ENCODE peak calls at places on chromosomes 7 and 10, in nine cellular contexts. One of them, this sample, is unnamed.

GRCh38 chr7:101589052-101589451 is 40.0 kb downstream of the MYL10 start:
- DNase-seq in mucosa of descending colon: no peak
- DNase-seq in Right ventricle myocardium superior: no peak
- DNase-seq in KBM-7: no peak
- DNase-seq in stimulated activated CD8-positive, alpha-beta memory T cell treated with anti-CD3 and anti-CD28 coated beads, Interleukin-2, amount 100 ng/mL, for 1 hour: no peak
- DNase-seq in Peyer's patch: no peak
- DNase-seq in mammary epithelial cell: no peak
- DNase-seq in PC-9: no peak
- DNase-seq in ELR: no peak
- DNase-seq in this sample: no peak

GRCh38 chr7:96277921-96278320 is 44.0 kb downstream of the SLC25A13 start:
- DNase-seq in mucosa of descending colon: no peak
- DNase-seq in Right ventricle myocardium superior: no peak
- DNase-seq in KBM-7: no peak
- DNase-seq in stimulated activated CD8-positive, alpha-beta memory T cell treated with anti-CD3 and anti-CD28 coated beads, Interleukin-2, amount 100 ng/mL, for 1 hour: no peak
- DNase-seq in Peyer's patch: no peak
- DNase-seq in mammary epithelial cell: no peak
- DNase-seq in PC-9: no peak
- DNase-seq in ELR: no peak
- DNase-seq in this sample: no peak

GRCh38 chr7:16670021-16670420 is 24.0 kb downstream of the BZW2 start:
- DNase-seq in mucosa of descending colon: no peak
- DNase-seq in Right ventricle myocardium superior: no peak
- DNase-seq in KBM-7: no peak
- DNase-seq in stimulated activated CD8-positive, alpha-beta memory T cell treated with anti-CD3 and anti-CD28 coated beads, Interleukin-2, amount 100 ng/mL, for 1 hour: no peak
- DNase-seq in Peyer's patch: no peak
- DNase-seq in mammary epithelial cell: no peak
- DNase-seq in PC-9: no peak
- DNase-seq in ELR: peak
- DNase-seq in this sample: no peak

GRCh38 chr7:47653550-47654351 is 71.8 kb upstream of the TNS3 start:
- DNase-seq in mucosa of descending colon: no peak
- DNase-seq in Right ventricle myocardium superior: peak
- DNase-seq in KBM-7: no peak
- DNase-seq in stimulated activated CD8-positive, alpha-beta memory T cell treated with anti-CD3 and anti-CD28 coated beads, Interleukin-2, amount 100 ng/mL, for 1 hour: no peak
- DNase-seq in Peyer's patch: no peak
- DNase-seq in mammary epithelial cell: no peak
- DNase-seq in PC-9: peak
- DNase-seq in ELR: peak
- DNase-seq in this sample: peak

GRCh38 chr7:25519962-25520562 is 291.8 kb upstream of the NPVF start:
- DNase-seq in mucosa of descending colon: no peak
- DNase-seq in Right ventricle myocardium superior: no peak
- DNase-seq in KBM-7: no peak
- DNase-seq in stimulated activated CD8-positive, alpha-beta memory T cell treated with anti-CD3 and anti-CD28 coated beads, Interleukin-2, amount 100 ng/mL, for 1 hour: no peak
- DNase-seq in Peyer's patch: no peak
- DNase-seq in mammary epithelial cell: no peak
- DNase-seq in PC-9: no peak
- DNase-seq in ELR: no peak
- DNase-seq in this sample: no peak

GRCh38 chr10:44978570-44979280 is at the start of gene DEPP1:
- DNase-seq in mucosa of descending colon: peak
- DNase-seq in Right ventricle myocardium superior: peak
- DNase-seq in KBM-7: peak
- DNase-seq in stimulated activated CD8-positive, alpha-beta memory T cell treated with anti-CD3 and anti-CD28 coated beads, Interleukin-2, amount 100 ng/mL, for 1 hour: no peak
- DNase-seq in Peyer's patch: peak
- DNase-seq in mammary epithelial cell: peak
- DNase-seq in PC-9: peak
- DNase-seq in ELR: peak
- DNase-seq in this sample: peak

GRCh38 chr10:90222939-90223338 is 521.5 kb downstream of the KIF20B start:
- DNase-seq in mucosa of descending colon: no peak
- DNase-seq in Right ventricle myocardium superior: no peak
- DNase-seq in KBM-7: no peak
- DNase-seq in stimulated activated CD8-positive, alpha-beta memory T cell treated with anti-CD3 and anti-CD28 coated beads, Interleukin-2, amount 100 ng/mL, for 1 hour: no peak
- DNase-seq in Peyer's patch: no peak
- DNase-seq in mammary epithelial cell: peak
- DNase-seq in PC-9: peak
- DNase-seq in ELR: no peak
- DNase-seq in this sample: no peak

GRCh38 chr7:34133356-34133982 is 228.1 kb downstream of the BMPER start:
- DNase-seq in mucosa of descending colon: no peak
- DNase-seq in Right ventricle myocardium superior: no peak
- DNase-seq in KBM-7: no peak
- DNase-seq in stimulated activated CD8-positive, alpha-beta memory T cell treated with anti-CD3 and anti-CD28 coated beads, Interleukin-2, amount 100 ng/mL, for 1 hour: no peak
- DNase-seq in Peyer's patch: no peak
- DNase-seq in mammary epithelial cell: peak
- DNase-seq in PC-9: no peak
- DNase-seq in ELR: peak
- DNase-seq in this sample: no peak

GRCh38 chr10:131580076-131580652 is 268.6 kb upstream of the TCERG1L start:
- DNase-seq in mucosa of descending colon: no peak
- DNase-seq in Right ventricle myocardium superior: no peak
- DNase-seq in KBM-7: no peak
- DNase-seq in stimulated activated CD8-positive, alpha-beta memory T cell treated with anti-CD3 and anti-CD28 coated beads, Interleukin-2, amount 100 ng/mL, for 1 hour: no peak
- DNase-seq in Peyer's patch: no peak
- DNase-seq in mammary epithelial cell: no peak
- DNase-seq in PC-9: no peak
- DNase-seq in ELR: no peak
- DNase-seq in this sample: no peak

GRCh38 chr10:103495321-103495720 is 1.8 kb downstream of the NEURL1 start:
- DNase-seq in mucosa of descending colon: no peak
- DNase-seq in Right ventricle myocardium superior: no peak
- DNase-seq in KBM-7: no peak
- DNase-seq in stimulated activated CD8-positive, alpha-beta memory T cell treated with anti-CD3 and anti-CD28 coated beads, Interleukin-2, amount 100 ng/mL, for 1 hour: no peak
- DNase-seq in Peyer's patch: no peak
- DNase-seq in mammary epithelial cell: no peak
- DNase-seq in PC-9: no peak
- DNase-seq in ELR: no peak
- DNase-seq in this sample: no peak

GRCh38 chr7:106588576-106589494 is 72.1 kb downstream of the CCDC71L start:
- DNase-seq in mucosa of descending colon: no peak
- DNase-seq in Right ventricle myocardium superior: no peak
- DNase-seq in KBM-7: no peak
- DNase-seq in stimulated activated CD8-positive, alpha-beta memory T cell treated with anti-CD3 and anti-CD28 coated beads, Interleukin-2, amount 100 ng/mL, for 1 hour: no peak
- DNase-seq in Peyer's patch: no peak
- DNase-seq in mammary epithelial cell: no peak
- DNase-seq in PC-9: peak
- DNase-seq in ELR: no peak
- DNase-seq in this sample: no peak

GRCh38 chr7:149070372-149071140 is 20.0 kb downstream of the ZNF786 start:
- DNase-seq in mucosa of descending colon: no peak
- DNase-seq in Right ventricle myocardium superior: no peak
- DNase-seq in KBM-7: no peak
- DNase-seq in stimulated activated CD8-positive, alpha-beta memory T cell treated with anti-CD3 and anti-CD28 coated beads, Interleukin-2, amount 100 ng/mL, for 1 hour: no peak
- DNase-seq in Peyer's patch: no peak
- DNase-seq in mammary epithelial cell: no peak
- DNase-seq in PC-9: no peak
- DNase-seq in ELR: no peak
- DNase-seq in this sample: no peak

GRCh38 chr7:42207420-42207819 is 29.6 kb downstream of the GLI3 start:
- DNase-seq in mucosa of descending colon: no peak
- DNase-seq in Right ventricle myocardium superior: no peak
- DNase-seq in KBM-7: no peak
- DNase-seq in stimulated activated CD8-positive, alpha-beta memory T cell treated with anti-CD3 and anti-CD28 coated beads, Interleukin-2, amount 100 ng/mL, for 1 hour: no peak
- DNase-seq in Peyer's patch: no peak
- DNase-seq in mammary epithelial cell: no peak
- DNase-seq in PC-9: no peak
- DNase-seq in ELR: no peak
- DNase-seq in this sample: no peak

GRCh38 chr7:82443801-82444219 is 233 bp upstream of the CACNA2D1 start:
- DNase-seq in mucosa of descending colon: peak
- DNase-seq in Right ventricle myocardium superior: peak
- DNase-seq in KBM-7: peak
- DNase-seq in stimulated activated CD8-positive, alpha-beta memory T cell treated with anti-CD3 and anti-CD28 coated beads, Interleukin-2, amount 100 ng/mL, for 1 hour: no peak
- DNase-seq in Peyer's patch: peak
- DNase-seq in mammary epithelial cell: peak
- DNase-seq in PC-9: peak
- DNase-seq in ELR: peak
- DNase-seq in this sample: peak

GRCh38 chr10:5089869-5090268 is 4.3 kb upstream of the AKR1C3 start:
- DNase-seq in mucosa of descending colon: no peak
- DNase-seq in Right ventricle myocardium superior: no peak
- DNase-seq in KBM-7: peak
- DNase-seq in stimulated activated CD8-positive, alpha-beta memory T cell treated with anti-CD3 and anti-CD28 coated beads, Interleukin-2, amount 100 ng/mL, for 1 hour: no peak
- DNase-seq in Peyer's patch: no peak
- DNase-seq in mammary epithelial cell: peak
- DNase-seq in PC-9: no peak
- DNase-seq in ELR: peak
- DNase-seq in this sample: peak

GRCh38 chr7:106346678-106347217 is 62.0 kb upstream of the NAMPT start:
- DNase-seq in mucosa of descending colon: no peak
- DNase-seq in Right ventricle myocardium superior: no peak
- DNase-seq in KBM-7: peak
- DNase-seq in stimulated activated CD8-positive, alpha-beta memory T cell treated with anti-CD3 and anti-CD28 coated beads, Interleukin-2, amount 100 ng/mL, for 1 hour: peak
- DNase-seq in Peyer's patch: no peak
- DNase-seq in mammary epithelial cell: peak
- DNase-seq in PC-9: peak
- DNase-seq in ELR: peak
- DNase-seq in this sample: no peak

GRCh38 chr7:134454277-134454676 is 4.6 kb downstream of the AKR1B1 start:
- DNase-seq in mucosa of descending colon: no peak
- DNase-seq in Right ventricle myocardium superior: no peak
- DNase-seq in KBM-7: peak
- DNase-seq in stimulated activated CD8-positive, alpha-beta memory T cell treated with anti-CD3 and anti-CD28 coated beads, Interleukin-2, amount 100 ng/mL, for 1 hour: no peak
- DNase-seq in Peyer's patch: no peak
- DNase-seq in mammary epithelial cell: no peak
- DNase-seq in PC-9: no peak
- DNase-seq in ELR: no peak
- DNase-seq in this sample: no peak

GRCh38 chr10:35637456-35637855 is 4.6 kb downstream of the FZD8 start:
- DNase-seq in mucosa of descending colon: no peak
- DNase-seq in Right ventricle myocardium superior: no peak
- DNase-seq in KBM-7: no peak
- DNase-seq in stimulated activated CD8-positive, alpha-beta memory T cell treated with anti-CD3 and anti-CD28 coated beads, Interleukin-2, amount 100 ng/mL, for 1 hour: no peak
- DNase-seq in Peyer's patch: no peak
- DNase-seq in mammary epithelial cell: no peak
- DNase-seq in PC-9: no peak
- DNase-seq in ELR: no peak
- DNase-seq in this sample: no peak

GRCh38 chr10:73647211-73647874 is 6.1 kb upstream of the MYOZ1 start:
- DNase-seq in mucosa of descending colon: peak
- DNase-seq in Right ventricle myocardium superior: peak
- DNase-seq in KBM-7: no peak
- DNase-seq in stimulated activated CD8-positive, alpha-beta memory T cell treated with anti-CD3 and anti-CD28 coated beads, Interleukin-2, amount 100 ng/mL, for 1 hour: no peak
- DNase-seq in Peyer's patch: peak
- DNase-seq in mammary epithelial cell: no peak
- DNase-seq in PC-9: peak
- DNase-seq in ELR: no peak
- DNase-seq in this sample: peak

GRCh38 chr7:80775481-80775880 is 137.0 kb downstream of the CD36 start:
- DNase-seq in mucosa of descending colon: no peak
- DNase-seq in Right ventricle myocardium superior: no peak
- DNase-seq in KBM-7: no peak
- DNase-seq in stimulated activated CD8-positive, alpha-beta memory T cell treated with anti-CD3 and anti-CD28 coated beads, Interleukin-2, amount 100 ng/mL, for 1 hour: no peak
- DNase-seq in Peyer's patch: no peak
- DNase-seq in mammary epithelial cell: peak
- DNase-seq in PC-9: no peak
- DNase-seq in ELR: no peak
- DNase-seq in this sample: no peak

GRCh38 chr10:73439605-73440298 is 6.4 kb upstream of the MSS51 start:
- DNase-seq in mucosa of descending colon: no peak
- DNase-seq in Right ventricle myocardium superior: no peak
- DNase-seq in KBM-7: no peak
- DNase-seq in stimulated activated CD8-positive, alpha-beta memory T cell treated with anti-CD3 and anti-CD28 coated beads, Interleukin-2, amount 100 ng/mL, for 1 hour: no peak
- DNase-seq in Peyer's patch: no peak
- DNase-seq in mammary epithelial cell: peak
- DNase-seq in PC-9: no peak
- DNase-seq in ELR: peak
- DNase-seq in this sample: peak

GRCh38 chr7:116211006-116211912 is 920 bp downstream of the TES start:
- DNase-seq in mucosa of descending colon: peak
- DNase-seq in Right ventricle myocardium superior: peak
- DNase-seq in KBM-7: peak
- DNase-seq in stimulated activated CD8-positive, alpha-beta memory T cell treated with anti-CD3 and anti-CD28 coated beads, Interleukin-2, amount 100 ng/mL, for 1 hour: peak
- DNase-seq in Peyer's patch: peak
- DNase-seq in mammary epithelial cell: peak
- DNase-seq in PC-9: peak
- DNase-seq in ELR: peak
- DNase-seq in this sample: peak

GRCh38 chr7:154892459-154892858 is 110.5 kb downstream of the PAXIP1 start:
- DNase-seq in mucosa of descending colon: peak
- DNase-seq in Right ventricle myocardium superior: no peak
- DNase-seq in KBM-7: no peak
- DNase-seq in stimulated activated CD8-positive, alpha-beta memory T cell treated with anti-CD3 and anti-CD28 coated beads, Interleukin-2, amount 100 ng/mL, for 1 hour: no peak
- DNase-seq in Peyer's patch: no peak
- DNase-seq in mammary epithelial cell: no peak
- DNase-seq in PC-9: no peak
- DNase-seq in ELR: no peak
- DNase-seq in this sample: no peak

GRCh38 chr10:25104441-25104840 is 70.4 kb upstream of the GPR158 start:
- DNase-seq in mucosa of descending colon: no peak
- DNase-seq in Right ventricle myocardium superior: no peak
- DNase-seq in KBM-7: no peak
- DNase-seq in stimulated activated CD8-positive, alpha-beta memory T cell treated with anti-CD3 and anti-CD28 coated beads, Interleukin-2, amount 100 ng/mL, for 1 hour: no peak
- DNase-seq in Peyer's patch: no peak
- DNase-seq in mammary epithelial cell: no peak
- DNase-seq in PC-9: no peak
- DNase-seq in ELR: no peak
- DNase-seq in this sample: no peak

GRCh38 chr10:17228081-17229015 is at the start of gene VIM:
- DNase-seq in mucosa of descending colon: peak
- DNase-seq in Right ventricle myocardium superior: peak
- DNase-seq in KBM-7: peak
- DNase-seq in stimulated activated CD8-positive, alpha-beta memory T cell treated with anti-CD3 and anti-CD28 coated beads, Interleukin-2, amount 100 ng/mL, for 1 hour: peak
- DNase-seq in Peyer's patch: peak
- DNase-seq in mammary epithelial cell: peak
- DNase-seq in PC-9: peak
- DNase-seq in ELR: peak
- DNase-seq in this sample: peak

GRCh38 chr7:142669074-142669654 is 80.1 kb upstream of the PRSS1 start:
- DNase-seq in mucosa of descending colon: no peak
- DNase-seq in Right ventricle myocardium superior: no peak
- DNase-seq in KBM-7: peak
- DNase-seq in stimulated activated CD8-positive, alpha-beta memory T cell treated with anti-CD3 and anti-CD28 coated beads, Interleukin-2, amount 100 ng/mL, for 1 hour: no peak
- DNase-seq in Peyer's patch: no peak
- DNase-seq in mammary epithelial cell: peak
- DNase-seq in PC-9: no peak
- DNase-seq in ELR: peak
- DNase-seq in this sample: peak

GRCh38 chr7:70135656-70136055 is 537.4 kb downstream of the AUTS2 start:
- DNase-seq in mucosa of descending colon: no peak
- DNase-seq in Right ventricle myocardium superior: no peak
- DNase-seq in KBM-7: no peak
- DNase-seq in stimulated activated CD8-positive, alpha-beta memory T cell treated with anti-CD3 and anti-CD28 coated beads, Interleukin-2, amount 100 ng/mL, for 1 hour: no peak
- DNase-seq in Peyer's patch: no peak
- DNase-seq in mammary epithelial cell: no peak
- DNase-seq in PC-9: no peak
- DNase-seq in ELR: no peak
- DNase-seq in this sample: no peak

GRCh38 chr7:132485136-132485535 is 91.1 kb downstream of the PLXNA4 start:
- DNase-seq in mucosa of descending colon: no peak
- DNase-seq in Right ventricle myocardium superior: no peak
- DNase-seq in KBM-7: no peak
- DNase-seq in stimulated activated CD8-positive, alpha-beta memory T cell treated with anti-CD3 and anti-CD28 coated beads, Interleukin-2, amount 100 ng/mL, for 1 hour: no peak
- DNase-seq in Peyer's patch: no peak
- DNase-seq in mammary epithelial cell: no peak
- DNase-seq in PC-9: no peak
- DNase-seq in ELR: no peak
- DNase-seq in this sample: no peak

GRCh38 chr7:26584964-26585650 is 279.3 kb downstream of the SKAP2 start:
- DNase-seq in mucosa of descending colon: no peak
- DNase-seq in Right ventricle myocardium superior: no peak
- DNase-seq in KBM-7: no peak
- DNase-seq in stimulated activated CD8-positive, alpha-beta memory T cell treated with anti-CD3 and anti-CD28 coated beads, Interleukin-2, amount 100 ng/mL, for 1 hour: no peak
- DNase-seq in Peyer's patch: no peak
- DNase-seq in mammary epithelial cell: peak
- DNase-seq in PC-9: no peak
- DNase-seq in ELR: no peak
- DNase-seq in this sample: no peak